ENCODE peak calls at places on chromosomes 7 and 10, in eight cellular contexts. One of them, this sample, is unnamed.

GRCh38 chr10:71076473-71077142 is 135.8 kb upstream of the UNC5B start:
- DNase-seq in Peyer's patch: no peak
- DNase-seq in neural progenitor cell: peak; percentile 42
- DNase-seq in CD8-positive, alpha-beta T cell: no peak
- DNase-seq in pancreas: no peak
- DNase-seq in GM23248: no peak
- DNase-seq in effector memory CD4-positive, alpha-beta T cell: no peak
- DNase-seq in GM12878: no peak
- DNase-seq in this sample: no peak

GRCh38 chr7:159036916-159037605 is 107.6 kb downstream of the VIPR2 start:
- DNase-seq in Peyer's patch: no peak
- DNase-seq in neural progenitor cell: no peak
- DNase-seq in CD8-positive, alpha-beta T cell: peak; percentile 5
- DNase-seq in pancreas: peak; percentile 40
- DNase-seq in GM23248: no peak
- DNase-seq in effector memory CD4-positive, alpha-beta T cell: no peak
- DNase-seq in GM12878: no peak
- DNase-seq in this sample: no peak

GRCh38 chr7:137017221-137017620 is 148.8 kb downstream of the CHRM2 start:
- DNase-seq in Peyer's patch: no peak
- DNase-seq in neural progenitor cell: no peak
- DNase-seq in CD8-positive, alpha-beta T cell: no peak
- DNase-seq in pancreas: no peak
- DNase-seq in GM23248: no peak
- DNase-seq in effector memory CD4-positive, alpha-beta T cell: no peak
- DNase-seq in GM12878: no peak
- DNase-seq in this sample: no peak

GRCh38 chr7:105876964-105877601 is 684 bp upstream of the ATXN7L1 start:
- DNase-seq in Peyer's patch: no peak
- DNase-seq in neural progenitor cell: peak; percentile 81
- DNase-seq in CD8-positive, alpha-beta T cell: no peak
- DNase-seq in pancreas: peak; percentile 73
- DNase-seq in GM23248: peak; percentile 71
- DNase-seq in effector memory CD4-positive, alpha-beta T cell: no peak
- DNase-seq in GM12878: no peak
- DNase-seq in this sample: peak; percentile 61

GRCh38 chr10:65622608-65623007 is 1303.2 kb upstream of the LRRTM3 start:
- DNase-seq in Peyer's patch: no peak
- DNase-seq in neural progenitor cell: no peak
- DNase-seq in CD8-positive, alpha-beta T cell: no peak
- DNase-seq in pancreas: no peak
- DNase-seq in GM23248: no peak
- DNase-seq in effector memory CD4-positive, alpha-beta T cell: no peak
- DNase-seq in GM12878: no peak
- DNase-seq in this sample: no peak

GRCh38 chr10:74825371-74826141 is 844 bp upstream of the KAT6B start:
- DNase-seq in Peyer's patch: no peak
- DNase-seq in neural progenitor cell: peak; percentile 89
- DNase-seq in CD8-positive, alpha-beta T cell: peak; percentile 60
- DNase-seq in pancreas: peak; percentile 91
- DNase-seq in GM23248: peak; percentile 66
- DNase-seq in effector memory CD4-positive, alpha-beta T cell: peak; percentile 42
- DNase-seq in GM12878: no peak
- DNase-seq in this sample: no peak

GRCh38 chr10:71963756-71964668 is at the start of gene CHST3:
- DNase-seq in Peyer's patch: no peak
- DNase-seq in neural progenitor cell: peak; percentile 82
- DNase-seq in CD8-positive, alpha-beta T cell: no peak
- DNase-seq in pancreas: peak; percentile 80
- DNase-seq in GM23248: peak; percentile 84
- DNase-seq in effector memory CD4-positive, alpha-beta T cell: no peak
- DNase-seq in GM12878: no peak
- DNase-seq in this sample: peak; percentile 78

GRCh38 chr7:37117261-37117660 is 331.4 kb downstream of the ELMO1 start:
- DNase-seq in Peyer's patch: no peak
- DNase-seq in neural progenitor cell: peak; percentile 56
- DNase-seq in CD8-positive, alpha-beta T cell: no peak
- DNase-seq in pancreas: no peak
- DNase-seq in GM23248: no peak
- DNase-seq in effector memory CD4-positive, alpha-beta T cell: no peak
- DNase-seq in GM12878: no peak
- DNase-seq in this sample: no peak

GRCh38 chr7:129769866-129770808 is 158.6 kb downstream of the NRF1 start:
- DNase-seq in Peyer's patch: no peak
- DNase-seq in neural progenitor cell: no peak
- DNase-seq in CD8-positive, alpha-beta T cell: no peak
- DNase-seq in pancreas: no peak
- DNase-seq in GM23248: no peak
- DNase-seq in effector memory CD4-positive, alpha-beta T cell: no peak
- DNase-seq in GM12878: no peak
- DNase-seq in this sample: no peak

GRCh38 chr10:95260397-95260881 is 30.4 kb downstream of the PDLIM1 start:
- DNase-seq in Peyer's patch: no peak
- DNase-seq in neural progenitor cell: no peak
- DNase-seq in CD8-positive, alpha-beta T cell: no peak
- DNase-seq in pancreas: no peak
- DNase-seq in GM23248: peak; percentile 93
- DNase-seq in effector memory CD4-positive, alpha-beta T cell: no peak
- DNase-seq in GM12878: no peak
- DNase-seq in this sample: no peak

GRCh38 chr7:157080111-157080730 is 58.5 kb upstream of the UBE3C start:
- DNase-seq in Peyer's patch: no peak
- DNase-seq in neural progenitor cell: no peak
- DNase-seq in CD8-positive, alpha-beta T cell: no peak
- DNase-seq in pancreas: no peak
- DNase-seq in GM23248: peak; percentile 32
- DNase-seq in effector memory CD4-positive, alpha-beta T cell: no peak
- DNase-seq in GM12878: no peak
- DNase-seq in this sample: no peak

GRCh38 chr7:12146813-12147212 is 64.3 kb upstream of the TMEM106B start:
- DNase-seq in Peyer's patch: no peak
- DNase-seq in neural progenitor cell: no peak
- DNase-seq in CD8-positive, alpha-beta T cell: no peak
- DNase-seq in pancreas: no peak
- DNase-seq in GM23248: no peak
- DNase-seq in effector memory CD4-positive, alpha-beta T cell: no peak
- DNase-seq in GM12878: no peak
- DNase-seq in this sample: no peak

GRCh38 chr7:47403341-47403866 is 178.5 kb downstream of the TNS3 start:
- DNase-seq in Peyer's patch: no peak
- DNase-seq in neural progenitor cell: no peak
- DNase-seq in CD8-positive, alpha-beta T cell: no peak
- DNase-seq in pancreas: no peak
- DNase-seq in GM23248: no peak
- DNase-seq in effector memory CD4-positive, alpha-beta T cell: no peak
- DNase-seq in GM12878: no peak
- DNase-seq in this sample: peak; percentile 1

GRCh38 chr10:114075093-114075492 is 31.4 kb downstream of the ADRB1 start:
- DNase-seq in Peyer's patch: no peak
- DNase-seq in neural progenitor cell: no peak
- DNase-seq in CD8-positive, alpha-beta T cell: no peak
- DNase-seq in pancreas: no peak
- DNase-seq in GM23248: no peak
- DNase-seq in effector memory CD4-positive, alpha-beta T cell: no peak
- DNase-seq in GM12878: no peak
- DNase-seq in this sample: no peak

GRCh38 chr7:30164567-30164966 is 29.8 kb downstream of the MTURN start:
- DNase-seq in Peyer's patch: no peak
- DNase-seq in neural progenitor cell: peak; percentile 67
- DNase-seq in CD8-positive, alpha-beta T cell: no peak
- DNase-seq in pancreas: no peak
- DNase-seq in GM23248: peak; percentile 76
- DNase-seq in effector memory CD4-positive, alpha-beta T cell: no peak
- DNase-seq in GM12878: no peak
- DNase-seq in this sample: peak; percentile 50

GRCh38 chr7:17706734-17707133 is 233.6 kb downstream of the SNX13 start:
- DNase-seq in Peyer's patch: no peak
- DNase-seq in neural progenitor cell: peak; percentile 78
- DNase-seq in CD8-positive, alpha-beta T cell: peak; percentile 13
- DNase-seq in pancreas: no peak
- DNase-seq in GM23248: peak; percentile 78
- DNase-seq in effector memory CD4-positive, alpha-beta T cell: peak; percentile 2
- DNase-seq in GM12878: peak; percentile 12
- DNase-seq in this sample: peak; percentile 34

GRCh38 chr7:85004402-85004801 is 182.5 kb downstream of the SEMA3D start:
- DNase-seq in Peyer's patch: no peak
- DNase-seq in neural progenitor cell: no peak
- DNase-seq in CD8-positive, alpha-beta T cell: no peak
- DNase-seq in pancreas: no peak
- DNase-seq in GM23248: peak; percentile 52
- DNase-seq in effector memory CD4-positive, alpha-beta T cell: no peak
- DNase-seq in GM12878: no peak
- DNase-seq in this sample: no peak

GRCh38 chr10:42874713-42875387 is 92.3 kb downstream of the BMS1 start:
- DNase-seq in Peyer's patch: no peak
- DNase-seq in neural progenitor cell: no peak
- DNase-seq in CD8-positive, alpha-beta T cell: no peak
- DNase-seq in pancreas: no peak
- DNase-seq in GM23248: no peak
- DNase-seq in effector memory CD4-positive, alpha-beta T cell: no peak
- DNase-seq in GM12878: no peak
- DNase-seq in this sample: no peak

GRCh38 chr10:89342219-89342966 is 14.6 kb downstream of the IFIT3 start:
- DNase-seq in Peyer's patch: no peak
- DNase-seq in neural progenitor cell: no peak
- DNase-seq in CD8-positive, alpha-beta T cell: no peak
- DNase-seq in pancreas: no peak
- DNase-seq in GM23248: peak; percentile 74
- DNase-seq in effector memory CD4-positive, alpha-beta T cell: no peak
- DNase-seq in GM12878: no peak
- DNase-seq in this sample: peak; percentile 95

GRCh38 chr7:2466675-2467074 is 9.5 kb downstream of the GRIFIN start:
- DNase-seq in Peyer's patch: no peak
- DNase-seq in neural progenitor cell: no peak
- DNase-seq in CD8-positive, alpha-beta T cell: no peak
- DNase-seq in pancreas: no peak
- DNase-seq in GM23248: no peak
- DNase-seq in effector memory CD4-positive, alpha-beta T cell: no peak
- DNase-seq in GM12878: no peak
- DNase-seq in this sample: no peak
- H3K36me3 ChIP-seq in Peyer's patch: no peaks in the 10 kb centered on the region
- H3K36me3 ChIP-seq in neural progenitor cell: no peaks in the 10 kb centered on the region
- H3K36me3 ChIP-seq in CD8-positive, alpha-beta T cell: no peaks in the 10 kb centered on the region
- H3K36me3 ChIP-seq in pancreas: no peaks in the 10 kb centered on the region
- H3K36me3 ChIP-seq in GM23248: no peaks in the 10 kb centered on the region
- H3K36me3 ChIP-seq in effector memory CD4-positive, alpha-beta T cell: no peaks in the 10 kb centered on the region
- H3K36me3 ChIP-seq in GM12878: no peaks in the 10 kb centered on the region
- H3K36me3 ChIP-seq in this sample: no peaks in the 10 kb centered on the region

GRCh38 chr7:74606909-74607255 is 50.6 kb upstream of the GTF2I start:
- DNase-seq in Peyer's patch: no peak
- DNase-seq in neural progenitor cell: no peak
- DNase-seq in CD8-positive, alpha-beta T cell: no peak
- DNase-seq in pancreas: no peak
- DNase-seq in GM23248: no peak
- DNase-seq in effector memory CD4-positive, alpha-beta T cell: no peak
- DNase-seq in GM12878: no peak
- DNase-seq in this sample: no peak
- H3K27ac ChIP-seq in Peyer's patch: peak overlapping the region; percentile 51
- H3K27ac ChIP-seq in neural progenitor cell: no peak overlapping the region
- H3K27ac ChIP-seq in CD8-positive, alpha-beta T cell: no peak overlapping the region
- H3K27ac ChIP-seq in pancreas: no peak overlapping the region
- H3K27ac ChIP-seq in GM23248: no peak overlapping the region
- H3K27ac ChIP-seq in effector memory CD4-positive, alpha-beta T cell: no peak overlapping the region
- H3K27ac ChIP-seq in GM12878: no peak overlapping the region
- H3K27ac ChIP-seq in this sample: peak overlapping the region; percentile 80

GRCh38 chr7:22189741-22190140 is 167.2 kb downstream of the RAPGEF5 start:
- DNase-seq in Peyer's patch: no peak
- DNase-seq in neural progenitor cell: no peak
- DNase-seq in CD8-positive, alpha-beta T cell: no peak
- DNase-seq in pancreas: no peak
- DNase-seq in GM23248: no peak
- DNase-seq in effector memory CD4-positive, alpha-beta T cell: no peak
- DNase-seq in GM12878: no peak
- DNase-seq in this sample: no peak

GRCh38 chr7:22192778-22193177 is 164.2 kb downstream of the RAPGEF5 start:
- DNase-seq in Peyer's patch: no peak
- DNase-seq in neural progenitor cell: peak; percentile 14
- DNase-seq in CD8-positive, alpha-beta T cell: no peak
- DNase-seq in pancreas: no peak
- DNase-seq in GM23248: no peak
- DNase-seq in effector memory CD4-positive, alpha-beta T cell: no peak
- DNase-seq in GM12878: no peak
- DNase-seq in this sample: no peak

GRCh38 chr7:22187691-22188348 is 169.1 kb downstream of the RAPGEF5 start:
- DNase-seq in Peyer's patch: no peak
- DNase-seq in neural progenitor cell: no peak
- DNase-seq in CD8-positive, alpha-beta T cell: no peak
- DNase-seq in pancreas: no peak
- DNase-seq in GM23248: no peak
- DNase-seq in effector memory CD4-positive, alpha-beta T cell: no peak
- DNase-seq in GM12878: no peak
- DNase-seq in this sample: no peak

GRCh38 chr7:22190736-22191135 is 166.2 kb downstream of the RAPGEF5 start:
- DNase-seq in Peyer's patch: no peak
- DNase-seq in neural progenitor cell: no peak
- DNase-seq in CD8-positive, alpha-beta T cell: no peak
- DNase-seq in pancreas: no peak
- DNase-seq in GM23248: no peak
- DNase-seq in effector memory CD4-positive, alpha-beta T cell: no peak
- DNase-seq in GM12878: no peak
- DNase-seq in this sample: no peak

DNA sequence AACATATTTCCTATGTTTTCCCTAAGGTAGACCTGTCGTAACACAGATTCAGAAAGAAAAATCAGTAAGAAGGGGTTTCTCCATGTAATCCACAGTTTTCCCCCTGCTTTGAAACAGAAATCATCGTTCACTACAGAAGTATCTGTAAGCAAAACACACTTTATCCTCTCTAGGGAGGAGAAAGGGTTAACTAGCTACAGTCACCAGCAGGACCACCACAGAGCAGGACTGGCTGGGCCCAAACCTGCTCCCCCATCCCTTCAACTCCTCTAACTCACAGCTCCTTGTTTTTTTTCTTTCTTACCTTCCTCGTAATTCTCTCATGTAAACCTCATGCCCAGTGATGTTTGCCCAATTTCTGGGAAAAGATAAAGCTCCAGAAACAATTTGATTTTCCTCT is 167.7 kb downstream of the RAPGEF5 start:
- DNase-seq in Peyer's patch: no peak
- DNase-seq in neural progenitor cell: no peak
- DNase-seq in CD8-positive, alpha-beta T cell: no peak
- DNase-seq in pancreas: no peak
- DNase-seq in GM23248: no peak
- DNase-seq in effector memory CD4-positive, alpha-beta T cell: no peak
- DNase-seq in GM12878: no peak
- DNase-seq in this sample: no peak
- H3K36me3 ChIP-seq in Peyer's patch: no peaks in the 10 kb centered on the region
- H3K36me3 ChIP-seq in neural progenitor cell: no peaks in the 10 kb centered on the region
- H3K36me3 ChIP-seq in CD8-positive, alpha-beta T cell: no peaks in the 10 kb centered on the region
- H3K36me3 ChIP-seq in pancreas: no peaks in the 10 kb centered on the region
- H3K36me3 ChIP-seq in GM23248: no peaks in the 10 kb centered on the region
- H3K36me3 ChIP-seq in effector memory CD4-positive, alpha-beta T cell: no peaks in the 10 kb centered on the region
- H3K36me3 ChIP-seq in GM12878: no peaks in the 10 kb centered on the region
- H3K36me3 ChIP-seq in this sample: no peaks in the 10 kb centered on the region

DNA sequence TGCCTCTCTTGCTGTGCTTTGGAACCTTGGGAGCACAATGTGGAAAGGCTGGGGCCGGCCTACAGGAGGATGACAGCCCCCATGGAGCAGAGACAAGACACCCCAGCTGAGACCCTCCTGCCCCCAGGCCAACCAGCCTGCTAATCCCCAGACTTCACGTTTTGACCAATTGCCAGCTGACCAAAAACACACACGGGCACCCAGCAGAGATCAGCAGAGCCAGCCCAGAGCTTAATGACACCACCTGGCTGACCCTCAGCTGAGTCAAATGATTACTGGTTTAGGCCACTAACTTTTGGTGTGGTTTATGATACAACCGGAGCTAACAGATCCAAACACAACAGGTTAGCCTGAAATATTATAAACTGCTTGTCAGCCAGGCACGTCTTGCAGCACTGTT is 111.2 kb upstream of the KIF5B start:
- DNase-seq in Peyer's patch: no peak
- DNase-seq in neural progenitor cell: peak; percentile 12
- DNase-seq in CD8-positive, alpha-beta T cell: no peak
- DNase-seq in pancreas: no peak
- DNase-seq in GM23248: no peak
- DNase-seq in effector memory CD4-positive, alpha-beta T cell: no peak
- DNase-seq in GM12878: peak; percentile 24
- DNase-seq in this sample: no peak
- H3K27ac ChIP-seq in Peyer's patch: no peak overlapping the region
- H3K27ac ChIP-seq in neural progenitor cell: no peak overlapping the region
- H3K27ac ChIP-seq in CD8-positive, alpha-beta T cell: no peak overlapping the region
- H3K27ac ChIP-seq in pancreas: no peak overlapping the region
- H3K27ac ChIP-seq in GM23248: no peak overlapping the region
- H3K27ac ChIP-seq in effector memory CD4-positive, alpha-beta T cell: no peak overlapping the region
- H3K27ac ChIP-seq in GM12878: no peak overlapping the region
- H3K27ac ChIP-seq in this sample: no peak overlapping the region

This sample was measured in adrenal gland.